ENCODE peak calls at places on chromosome 12, in five cellular contexts. S, O, T, H and D are unnamed samples.

GRCh38 chr12:123494124-123494843 is 36.3 kb downstream of the SNRNP35 start:
- DNase-seq in S (no peak), O (no peak), T (no peak), H (no peak), D (no peak)

GRCh38 chr12:54428050-54429013 is 9.3 kb upstream of the ITGA5 start:
- DNase-seq in S (no peak), O (no peak), T (no peak), H (no peak), D (peak; percentile 78)

GRCh38 chr12:51897181-51897580 is 9.3 kb downstream of the ANKRD33 start:
- DNase-seq in S (no peak), O (no peak), T (no peak), H (no peak), D (peak; percentile 57)

GRCh38 chr12:98354520-98354919 is 160.9 kb upstream of the TMPO start:
- DNase-seq in S (no peak), O (no peak), T (no peak), H (no peak), D (no peak)

GRCh38 chr12:8941691-8942478 is 7.6 kb downstream of the M6PR start:
- DNase-seq in S (no peak), O (no peak), T (no peak), H (no peak), D (no peak)

GRCh38 chr12:18079541-18080230 is 10.3 kb downstream of the RERGL start:
- DNase-seq in S (no peak), O (no peak), T (no peak), H (no peak), D (no peak)

GRCh38 chr12:126389961-126390360 is 1324.7 kb downstream of the AACS start:
- DNase-seq in S (no peak), O (no peak), T (no peak), H (no peak), D (no peak)

GRCh38 chr12:129614221-129614885 is 289.5 kb downstream of the TMEM132D start:
- DNase-seq in S (no peak), O (no peak), T (no peak), H (no peak), D (no peak)

GRCh38 chr12:26623136-26623535 is 209.9 kb downstream of the ITPR2 start:
- DNase-seq in S (no peak), O (no peak), T (no peak), H (no peak), D (no peak)

GRCh38 chr12:56716458-56716857 is 8.6 kb downstream of the NACA start:
- DNase-seq in S (no peak), O (no peak), T (no peak), H (no peak), D (no peak)
- H3K4me1 ChIP-seq in S (peaks cover 26% of the 10 kb centered on the region), O (peaks cover 19% of the 10 kb centered on the region), T (no peaks in the 10 kb centered on the region), H (peaks cover 49% of the 10 kb centered on the region), D (peaks cover 7% of the 10 kb centered on the region)

DNA sequence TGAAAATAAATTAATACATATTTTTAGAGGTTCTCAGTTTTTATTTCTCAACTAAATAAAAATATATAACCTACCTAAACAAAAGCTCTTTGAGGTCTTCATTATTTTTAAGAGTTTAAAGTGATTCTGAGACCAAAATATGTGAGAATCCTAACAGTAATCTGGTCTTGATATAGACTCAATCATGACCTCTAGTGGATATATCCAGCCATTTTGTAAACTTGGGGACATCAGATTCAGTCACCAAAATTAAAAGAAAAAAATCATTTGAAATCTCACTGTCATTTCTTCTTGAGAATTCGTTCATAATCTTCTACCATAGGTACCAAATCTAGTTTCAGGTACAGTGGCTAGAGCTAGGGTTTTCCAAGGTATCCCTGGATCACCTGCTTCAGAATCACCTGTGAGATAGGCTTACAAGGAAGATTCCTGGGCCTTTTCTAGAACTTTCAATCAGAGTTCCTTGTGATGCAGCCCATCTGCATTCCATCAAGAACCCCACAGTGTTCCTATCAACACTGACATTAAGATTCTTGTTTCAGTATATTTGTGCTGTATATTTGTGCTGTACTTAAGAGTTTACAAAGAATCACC is 214.9 kb downstream of the ADAMTS20 start:
- DNase-seq in S (no peak), O (no peak), T (no peak), H (peak; percentile 7), D (no peak)
- H3K27ac ChIP-seq in S (no peak overlapping the region), O (no peak overlapping the region), T (no peak overlapping the region), H (no peak overlapping the region), D (no peak overlapping the region)

GRCh38 chr12:12531194-12531593 is 31.5 kb downstream of the DUSP16 start:
- DNase-seq in S (no peak), O (no peak), T (no peak), H (no peak), D (no peak)
- H3K4me1 ChIP-seq in S (peaks cover 7% of the 10 kb centered on the region), O (peaks cover 31% of the 10 kb centered on the region), T (peaks cover 7% of the 10 kb centered on the region), H (peaks cover 17% of the 10 kb centered on the region), D (peaks cover 5% of the 10 kb centered on the region)

GRCh38 chr12:116800918-116801317 is 62.8 kb downstream of the RNFT2 start:
- DNase-seq in S (no peak), O (no peak), T (no peak), H (peak; percentile 23), D (no peak)
- H3K27ac ChIP-seq in S (no peak overlapping the region), O (no peak overlapping the region), T (no peak overlapping the region), H (peak overlapping the region; percentile 100), D (no peak overlapping the region)